ENCODE peak calls at places on chromosomes 3 and 15, in five cellular contexts. K is T-cell; V is SW 1271; F is activated CD8-positive, alpha-beta T cell treated with anti-CD3 and anti-CD28 coated beads, Interleukin-2, amount 10 ng/mL, durations not matched to agents 7 days and 5 days; Q is mammary epithelial cell. X is an unnamed sample.

GRCh38 chr15:69463182-69463756 is 10.7 kb downstream of the RPLP1 start:
- DNase-seq in K (no peak), V (peak; percentile 68), F (no peak), Q (peak; percentile 44), X (no peak)

GRCh38 chr3:158127250-158128219 is 17.6 kb downstream of the RSRC1 start:
- DNase-seq in K (no peak), V (no peak), F (no peak), Q (peak; percentile 82), X (peak; percentile 41)

GRCh38 chr3:51539291-51539891 is 872 bp downstream of the RAD54L2 start:
- DNase-seq in K (peak; percentile 6), V (no peak), F (peak; percentile 44), Q (peak; percentile 70), X (peak; percentile 49)

GRCh38 chr3:194070634-194071409 is 65.1 kb upstream of the HES1 start:
- DNase-seq in K (peak; percentile 40), V (peak; percentile 68), F (peak; percentile 64), Q (peak; percentile 95), X (peak; percentile 80)

GRCh38 chr15:47383801-47384200 is 333.5 kb upstream of the SEMA6D start:
- DNase-seq in K (no peak), V (no peak), F (no peak), Q (no peak), X (no peak)

GRCh38 chr3:196969001-196969659 is 497 bp upstream of the PIGZ start:
- DNase-seq in K (peak; percentile 21), V (no peak), F (peak; percentile 60), Q (peak; percentile 34), X (peak; percentile 54)

GRCh38 chr3:56366641-56366984 is 101.7 kb downstream of the ERC2 start:
- DNase-seq in K (no peak), V (no peak), F (no peak), Q (no peak), X (no peak)

GRCh38 chr3:127538569-127538968 is 52.0 kb downstream of the TPRA1 start:
- DNase-seq in K (no peak), V (no peak), F (no peak), Q (no peak), X (no peak)

GRCh38 chr3:53109190-53109589 is 21.0 kb downstream of the RFT1 start:
- DNase-seq in K (no peak), V (peak; percentile 27), F (peak; percentile 60), Q (peak; percentile 96), X (peak; percentile 59)

GRCh38 chr3:73433681-73434080 is 191.1 kb downstream of the PDZRN3 start:
- DNase-seq in K (no peak), V (no peak), F (no peak), Q (peak; percentile 10), X (no peak)

GRCh38 chr15:48435356-48435755 is 104.1 kb downstream of the DUT start:
- DNase-seq in K (no peak), V (no peak), F (no peak), Q (no peak), X (no peak)

GRCh38 chr15:50542051-50542450 is 4.4 kb downstream of the USP50 start:
- DNase-seq in K (no peak), V (no peak), F (no peak), Q (no peak), X (no peak)

GRCh38 chr15:31268108-31268501 is 58.5 kb upstream of the KLF13 start:
- DNase-seq in K (no peak), V (no peak), F (peak; percentile 20), Q (no peak), X (peak; percentile 4)

GRCh38 chr3:170867552-170867951 is 2.4 kb downstream of the RPL22L1 start:
- DNase-seq in K (no peak), V (no peak), F (no peak), Q (no peak), X (no peak)

GRCh38 chr3:46271209-46271608 is 28.9 kb downstream of the CCR3 start:
- DNase-seq in K (no peak), V (no peak), F (no peak), Q (no peak), X (no peak)

GRCh38 chr15:57462391-57462790 is 86.1 kb downstream of the CGNL1 start:
- DNase-seq in K (no peak), V (no peak), F (no peak), Q (peak; percentile 16), X (no peak)

GRCh38 chr3:10023587-10024310 is 2.5 kb upstream of the FANCD2 start:
- DNase-seq in K (no peak), V (peak; percentile 73), F (no peak), Q (peak; percentile 66), X (no peak)

GRCh38 chr3:195761503-195762248 is 40.9 kb downstream of the MUC20 start:
- DNase-seq in K (no peak), V (no peak), F (no peak), Q (no peak), X (peak; percentile 71)

GRCh38 chr15:65363766-65364165 is 14.0 kb downstream of the IGDCC3 start:
- DNase-seq in K (no peak), V (no peak), F (no peak), Q (no peak), X (no peak)

GRCh38 chr15:59746777-59747176 is 57.7 kb upstream of the BNIP2 start:
- DNase-seq in K (no peak), V (no peak), F (no peak), Q (no peak), X (no peak)

GRCh38 chr3:99878005-99878404 is 60.3 kb downstream of the CMSS1 start:
- DNase-seq in K (no peak), V (peak; percentile 30), F (no peak), Q (peak; percentile 85), X (no peak)

GRCh38 chr15:50241684-50242450 is 23.7 kb downstream of the HDC start:
- DNase-seq in K (no peak), V (no peak), F (no peak), Q (peak; percentile 31), X (no peak)

GRCh38 chr3:136078421-136079364 is 113.2 kb downstream of the PPP2R3A start:
- DNase-seq in K (no peak), V (peak; percentile 67), F (no peak), Q (no peak), X (no peak)

GRCh38 chr15:49506341-49506740 is 83.3 kb downstream of the FGF7 start:
- DNase-seq in K (no peak), V (no peak), F (no peak), Q (peak; percentile 82), X (no peak)

GRCh38 chr3:46491089-46492070 is 6.4 kb upstream of the RTP3 start:
- DNase-seq in K (no peak), V (no peak), F (no peak), Q (peak; percentile 29), X (no peak)

GRCh38 chr3:197308591-197308990 is 10.2 kb upstream of the DLG1 start:
- DNase-seq in K (no peak), V (no peak), F (no peak), Q (peak; percentile 32), X (no peak)

GRCh38 chr3:149809694-149810093 is 3.3 kb upstream of the RNF13 start:
- DNase-seq in K (no peak), V (no peak), F (no peak), Q (no peak), X (no peak)

GRCh38 chr15:57832183-57832582 is 125.7 kb downstream of the POLR2M start:
- DNase-seq in K (no peak), V (no peak), F (no peak), Q (no peak), X (no peak)

X was measured in DND-41.